ENCODE peak calls at places on chromosomes 16 and 17, in four cellular contexts. H, K, G and F are unnamed samples.

GRCh38 chr17:1111599-1112443 is 68.0 kb downstream of the ABR start:
- DNase-seq in G (no peak), K (no peak), H (no peak), F (peak; percentile 88)

GRCh38 chr17:51540151-51540550 is 279.8 kb downstream of the UTP18 start:
- DNase-seq in H (no peak), G (no peak), K (peak; percentile 21), F (no peak)

GRCh38 chr16:85028638-85029412 is 1.2 kb downstream of the KIAA0513 start:
- DNase-seq in H (peak; percentile 68), K (peak; percentile 7), G (peak; percentile 45), F (no peak)

GRCh38 chr16:27432600-27432957 is 30.6 kb downstream of the IL21R start:
- DNase-seq in K (no peak), G (peak; percentile 51), H (no peak), F (peak; percentile 61)

GRCh38 chr16:31354394-31355291 is at the start of gene ITGAX:
- DNase-seq in H (peak; percentile 53), G (no peak), K (no peak), F (no peak)

GRCh38 chr16:1068451-1068850 is 4.1 kb upstream of the SSTR5 start:
- DNase-seq in K (no peak), H (no peak), G (no peak), F (no peak)

GRCh38 chr17:45052052-45052772 is 780 bp upstream of the DCAKD start:
- DNase-seq in K (no peak), G (peak; percentile 47), H (peak; percentile 57), F (no peak)

GRCh38 chr16:30112197-30113030 is 923 bp downstream of the GDPD3 start:
- DNase-seq in H (peak; percentile 25), K (no peak), G (peak; percentile 41), F (no peak)

GRCh38 chr17:2057130-2057713 is 2.3 kb downstream of the HIC1 start:
- DNase-seq in H (no peak), K (no peak), G (peak; percentile 38), F (no peak)

GRCh38 chr16:85504242-85504641 is 108.9 kb upstream of the GSE1 start:
- DNase-seq in G (no peak), H (no peak), K (no peak), F (no peak)

GRCh38 chr17:27502526-27503324 is 46.5 kb downstream of the KSR1 start:
- DNase-seq in G (peak; percentile 86), H (no peak), K (peak; percentile 39), F (no peak)

GRCh38 chr17:49013311-49014205 is 16.4 kb downstream of the IGF2BP1 start:
- DNase-seq in K (no peak), G (peak; percentile 57), H (no peak), F (peak; percentile 87)

GRCh38 chr17:17971431-17972125 is 622 bp downstream of the TOM1L2 start:
- DNase-seq in K (peak; percentile 65), G (peak; percentile 22), H (no peak), F (peak; percentile 92)

GRCh38 chr17:4998027-4998665 is 396 bp downstream of the KIF1C start:
- DNase-seq in K (peak; percentile 64), H (no peak), G (peak; percentile 43), F (no peak)

GRCh38 chr17:5000237-5000639 is 2.5 kb downstream of the KIF1C start:
- DNase-seq in G (no peak), H (no peak), K (no peak), F (no peak)

GRCh38 chr17:4997302-4998026 is at the start of the genes INCA1 and KIF1C:
- DNase-seq in K (peak; percentile 89), G (peak; percentile 89), H (peak; percentile 91), F (no peak)

GRCh38 chr17:4999429-5000093 is 1.8 kb downstream of the KIF1C start:
- DNase-seq in G (no peak), K (no peak), H (no peak), F (no peak)

DNA sequence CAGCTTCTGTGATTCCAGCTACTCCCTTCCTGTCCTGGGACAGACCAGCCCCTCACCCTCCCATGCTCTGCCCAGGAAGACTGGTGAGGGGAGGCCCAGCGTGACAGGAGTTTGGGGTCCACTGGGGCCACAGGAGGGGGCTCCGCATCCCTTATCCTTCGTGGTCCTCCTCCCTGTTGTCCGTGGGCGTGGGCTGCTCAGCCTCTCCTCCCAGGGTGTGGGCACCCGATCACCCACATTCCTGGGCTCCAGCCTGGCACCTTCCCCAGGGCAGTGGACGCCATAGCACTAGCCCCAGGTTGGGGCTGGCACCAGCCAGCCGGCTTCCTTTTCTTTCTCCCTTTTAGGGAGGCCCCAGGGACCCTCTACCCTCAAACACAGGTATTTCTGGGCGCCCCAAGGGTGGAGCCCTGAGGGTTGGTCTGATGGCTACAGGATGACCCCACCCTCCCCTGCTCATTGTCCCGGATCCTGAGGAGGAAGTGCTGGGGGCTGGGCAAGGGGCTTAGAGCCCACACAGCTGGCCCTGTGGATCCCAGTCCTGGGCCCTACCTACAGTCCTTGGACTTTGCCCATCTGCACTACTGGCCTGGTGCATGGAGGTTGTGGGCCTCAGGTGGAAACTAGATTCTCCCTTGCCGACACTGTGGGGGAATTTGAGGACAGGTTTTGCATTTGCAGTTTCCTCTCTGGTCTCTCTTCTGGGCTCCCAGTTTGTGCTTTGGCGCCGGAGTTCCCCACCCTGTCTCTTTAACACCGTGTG is 1.1 kb downstream of the KIF1C start:
- DNase-seq in H (no peak), G (peak; percentile 9), K (no peak), F (no peak)
- H3K27ac ChIP-seq in H (peak overlapping the region; percentile 51), G (no peak overlapping the region), K (peak overlapping the region; percentile 82), F (peak overlapping the region; percentile 89)

GRCh38 chr17:43767713-43768059 is 9.1 kb upstream of the SOST start:
- DNase-seq in K (no peak), H (no peak), G (no peak), F (no peak)

GRCh38 chr17:43769426-43769825 is 9.4 kb downstream of the DUSP3 start:
- DNase-seq in H (no peak), K (no peak), G (no peak), F (no peak)

GRCh38 chr17:43768382-43768781 is 9.8 kb upstream of the SOST start:
- DNase-seq in K (no peak), H (no peak), G (no peak), F (no peak)

GRCh38 chr17:43769859-43770258 is 8.9 kb downstream of the DUSP3 start:
- DNase-seq in K (no peak), H (no peak), G (no peak), F (no peak)

GRCh38 chr17:43768943-43769342 is 9.8 kb downstream of the DUSP3 start:
- DNase-seq in H (no peak), G (no peak), K (no peak), F (no peak)
- H3K27ac ChIP-seq in H (no peak overlapping the region), G (no peak overlapping the region), K (no peak overlapping the region), F (no peak overlapping the region)

GRCh38 chr17:75508122-75508719 is 7.1 kb downstream of the CASKIN2 start:
- DNase-seq in G (no peak), H (no peak), K (no peak), F (no peak)

GRCh38 chr17:75508848-75509450 is 6.4 kb downstream of the CASKIN2 start:
- DNase-seq in H (no peak), K (no peak), G (no peak), F (no peak)

GRCh38 chr17:75511270-75511609 is 4.1 kb downstream of the CASKIN2 start:
- DNase-seq in K (no peak), H (no peak), G (no peak), F (no peak)

GRCh38 chr17:75507712-75508111 is 7.6 kb downstream of the CASKIN2 start:
- DNase-seq in H (no peak), G (no peak), K (peak; percentile 79), F (no peak)

GRCh38 chr17:75509528-75510258 is 5.6 kb downstream of the CASKIN2 start:
- DNase-seq in H (no peak), G (no peak), K (no peak), F (no peak)
- H3K27ac ChIP-seq in H (no peak overlapping the region), G (no peak overlapping the region), K (peak overlapping the region; percentile 97), F (peak overlapping the region; percentile 58)

GRCh38 chr16:19382084-19382801 is 35.4 kb upstream of the TMC5 start:
- DNase-seq in K (no peak), H (no peak), G (no peak), F (no peak)

GRCh38 chr16:19382887-19383816 is 34.5 kb upstream of the TMC5 start:
- DNase-seq in K (peak; percentile 6), G (no peak), H (no peak), F (no peak)

GRCh38 chr16:19380316-19380715 is 37.4 kb upstream of the TMC5 start:
- DNase-seq in H (no peak), G (no peak), K (no peak), F (no peak)

GRCh38 chr16:19386555-19386954 is 31.1 kb upstream of the TMC5 start:
- DNase-seq in K (no peak), H (no peak), G (no peak), F (no peak)

GRCh38 chr16:19384656-19385055 is 33.0 kb upstream of the TMC5 start:
- DNase-seq in G (no peak), K (no peak), H (no peak), F (no peak)
- H3K27ac ChIP-seq in G (no peak overlapping the region), K (no peak overlapping the region), H (no peak overlapping the region), F (no peak overlapping the region)

GRCh38 chr16:4329354-4329775 is 13.5 kb downstream of the GLIS2 start:
- DNase-seq in G (no peak), H (no peak), K (no peak), F (no peak)
- H3K27ac ChIP-seq in G (no peak overlapping the region), H (no peak overlapping the region), K (no peak overlapping the region), F (peak overlapping the region; percentile 93)

DNA sequence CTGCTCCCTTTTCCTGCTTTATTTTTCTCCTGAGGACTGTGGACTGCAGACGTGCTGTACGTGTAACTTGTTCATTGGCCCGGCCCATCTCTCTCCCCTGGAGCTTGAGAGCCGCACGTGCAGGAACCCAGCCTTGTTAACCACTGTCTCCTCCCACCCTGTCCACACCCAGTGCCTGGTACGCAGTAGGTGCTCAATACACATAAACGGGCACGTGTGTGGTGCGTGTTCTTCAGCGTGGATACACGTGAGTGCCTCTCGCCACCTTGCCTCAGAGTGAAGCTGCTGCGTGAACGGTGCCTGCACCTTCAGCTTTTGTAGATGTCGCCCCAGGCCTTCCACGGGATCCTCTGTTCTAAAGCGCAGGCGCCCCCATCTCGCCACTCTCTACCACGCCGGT is 96.3 kb upstream of the CHMP6 start:
- DNase-seq in G (no peak), H (no peak), K (no peak), F (no peak)
- H3K27ac ChIP-seq in G (no peak overlapping the region), H (no peak overlapping the region), K (no peak overlapping the region), F (no peak overlapping the region)

DNA sequence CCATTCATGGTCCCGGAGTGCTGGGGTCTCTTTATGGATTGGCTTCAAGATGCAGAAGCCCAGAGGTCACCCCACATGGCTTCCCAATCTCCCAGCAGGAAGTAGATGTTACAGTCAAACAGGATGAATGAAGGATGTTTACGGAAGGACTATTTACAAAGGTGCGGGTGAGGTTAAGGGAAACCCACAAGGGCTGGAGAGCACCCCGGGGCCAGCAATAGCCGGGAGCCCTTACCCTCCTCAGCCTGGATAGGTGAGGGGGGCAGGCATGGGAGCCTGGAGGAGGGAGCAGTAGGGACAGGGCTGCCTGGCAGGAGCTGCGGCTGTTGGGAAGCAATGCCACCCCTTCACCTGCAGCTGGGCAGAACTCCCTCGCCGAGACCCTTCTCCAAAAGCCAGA is 24.5 kb upstream of the CACNG1 start:
- DNase-seq in G (no peak), K (no peak), H (no peak), F (no peak)
- H3K27ac ChIP-seq in G (no peak overlapping the region), K (no peak overlapping the region), H (no peak overlapping the region), F (no peak overlapping the region)